ENCODE peak calls at places on chromosomes 1 and 21, in nine cellular contexts. R is stomach, C is prostate gland, O is IMR-90, U is A549, V is HCT116, D is ovary, K is body of pancreas, P is endothelial cell of umbilical vein. E is an unnamed sample. For H3K9me3, the result is how much of the 10 kb centered on the place peaks cover.

GRCh38 chr1:40315795-40316594 is 1.1 kb downstream of the COL9A2 start:
- DNase-seq in R (no peak), C (no peak), O (no peak), U (no peak), V (no peak), D (no peak), K (no peak), P (peak), E (no peak)

GRCh38 chr1:44447051-44447806 is 42.2 kb downstream of the RNF220 start:
- DNase-seq in R (no peak), C (no peak), O (no peak), U (no peak), V (no peak), D (no peak), K (no peak), P (no peak), E (no peak)

GRCh38 chr1:16212251-16212961 is at the start of gene ARHGEF19:
- DNase-seq in R (peak), C (peak), O (no peak), U (no peak), V (no peak), D (no peak), K (peak), P (no peak), E (no peak)

GRCh38 chr1:100261686-100262085 is 4.3 kb upstream of the RTCA start:
- DNase-seq in R (no peak), C (no peak), O (no peak), U (no peak), V (no peak), D (no peak), K (no peak), P (no peak), E (no peak)

GRCh38 chr1:115828101-115829022 is 12.6 kb downstream of the NHLH2 start:
- DNase-seq in R (peak), C (no peak), O (peak), U (no peak), V (no peak), D (peak), K (peak), P (peak), E (no peak)

GRCh38 chr1:115313173-115313572 is 24.9 kb downstream of the NGF start:
- DNase-seq in R (no peak), C (no peak), O (no peak), U (no peak), V (no peak), D (no peak), K (no peak), P (no peak), E (no peak)

GRCh38 chr1:176379626-176380339 is 83.2 kb upstream of the PAPPA2 start:
- DNase-seq in R (no peak), C (no peak), O (no peak), U (no peak), V (no peak), D (no peak), K (no peak), P (no peak), E (peak)

GRCh38 chr21:45504516-45505415 is 37.5 kb downstream of the SLC19A1 start:
- DNase-seq in R (no peak), C (no peak), O (no peak), U (no peak), V (no peak), D (peak), K (no peak), P (no peak), E (no peak)

GRCh38 chr1:224380003-224380402 is 23.3 kb downstream of the CNIH4 start:
- DNase-seq in R (no peak), C (no peak), O (no peak), U (no peak), V (no peak), D (no peak), K (no peak), P (no peak), E (no peak)

GRCh38 chr1:226946841-226947240 is 6.7 kb downstream of the COQ8A start:
- DNase-seq in R (no peak), C (no peak), O (peak), U (no peak), V (no peak), D (no peak), K (peak), P (no peak), E (peak)

GRCh38 chr1:36973056-36973455 is 61.3 kb downstream of the GRIK3 start:
- DNase-seq in R (no peak), C (no peak), O (no peak), U (no peak), V (no peak), D (no peak), K (no peak), P (no peak), E (no peak)

GRCh38 chr1:15063783-15064182 is 89.8 kb upstream of the TMEM51 start:
- DNase-seq in R (no peak), C (no peak), O (no peak), U (no peak), V (no peak), D (no peak), K (no peak), P (no peak), E (no peak)

GRCh38 chr21:23574932-23575331 is 2032.3 kb downstream of the MRPL39 start:
- DNase-seq in R (no peak), C (no peak), O (no peak), U (no peak), V (no peak), D (no peak), K (no peak), P (no peak), E (no peak)
- TF ChIP-seq CTCF in R (no peak), C (no peak), O (no peak), U (no peak), V (no peak), D (no peak), K (no peak), P (no peak), E (no peak)

GRCh38 chr1:153958111-153958960 is at the start of gene CRTC2:
- DNase-seq in R (peak), C (peak), O (peak), U (peak), V (peak), D (peak), K (peak), P (peak), E (peak)
- TF ChIP-seq POLR2A in R (no peak), C (peak), O (peak), U (peak), V (no peak), D (peak), K (peak), P (peak), E (peak)

GRCh38 chr1:225474986-225475820 is 47.4 kb upstream of the LBR start:
- DNase-seq in R (peak), C (no peak), O (peak), U (peak), V (peak), D (peak), K (peak), P (peak), E (peak)

GRCh38 chr1:225479341-225479740 is 51.5 kb upstream of the LBR start:
- DNase-seq in R (no peak), C (peak), O (no peak), U (no peak), V (no peak), D (no peak), K (no peak), P (no peak), E (no peak)

GRCh38 chr1:225476100-225476511 is 48.3 kb upstream of the LBR start:
- DNase-seq in R (no peak), C (no peak), O (no peak), U (no peak), V (no peak), D (no peak), K (no peak), P (no peak), E (no peak)

GRCh38 chr1:225476538-225476988 is 48.7 kb upstream of the LBR start:
- DNase-seq in R (no peak), C (no peak), O (peak), U (no peak), V (no peak), D (no peak), K (no peak), P (no peak), E (no peak)

DNA sequence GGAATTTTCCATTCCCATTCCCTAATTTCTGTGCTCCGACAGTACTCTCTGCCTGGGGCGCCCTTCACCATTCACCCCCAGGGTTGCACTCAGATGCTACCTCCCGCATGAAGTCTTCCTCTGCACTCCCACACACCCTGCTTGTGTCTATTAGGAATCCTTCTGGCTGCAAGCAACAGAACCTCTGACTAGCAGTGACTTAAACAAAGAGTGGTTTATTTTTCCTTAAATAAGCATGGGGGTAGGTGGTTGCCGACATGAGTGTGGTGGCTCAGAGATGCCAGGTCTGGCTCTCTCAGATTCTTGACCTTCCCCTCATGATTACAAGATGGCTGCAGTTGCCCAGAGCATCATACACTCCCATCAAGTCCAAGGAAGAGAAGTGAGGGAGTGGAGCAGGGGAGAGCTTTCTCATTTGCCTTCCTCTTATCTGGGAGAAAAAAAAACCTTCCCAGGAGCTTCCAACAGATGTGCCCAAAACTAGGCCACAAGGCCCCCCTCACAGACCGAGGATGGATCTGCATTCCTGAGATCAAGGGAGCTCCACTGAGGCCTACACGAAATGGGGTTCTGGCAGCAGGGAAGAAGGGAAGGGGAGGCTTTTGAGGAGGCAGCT is 49.6 kb upstream of the LBR start:
- DNase-seq in R (no peak), C (no peak), O (no peak), U (no peak), V (no peak), D (no peak), K (no peak), P (no peak), E (no peak)
- H3K9me3 ChIP-seq in R (under half), C (under half), O (under half), U (under half), V (under half), D (under half), K (under half), P (under half), E (under half)

GRCh38 chr1:32454726-32455125 is 10.1 kb upstream of the ZBTB8B start:
- DNase-seq in R (no peak), C (peak), O (no peak), U (no peak), V (no peak), D (no peak), K (peak), P (peak), E (no peak)
- TF ChIP-seq CTCF in R (no peak), C (no peak), O (no peak), U (no peak), V (no peak), D (no peak), K (no peak), P (no peak), E (no peak)

GRCh38 chr1:155001688-155002474 is 721 bp upstream of the ZBTB7B start:
- DNase-seq in R (peak), C (peak), O (peak), U (peak), V (peak), D (peak), K (peak), P (peak), E (peak)
- TF ChIP-seq POLR2A in R (no peak), C (peak), O (no peak), U (no peak), V (no peak), D (peak), K (peak), P (no peak), E (peak)

DNA sequence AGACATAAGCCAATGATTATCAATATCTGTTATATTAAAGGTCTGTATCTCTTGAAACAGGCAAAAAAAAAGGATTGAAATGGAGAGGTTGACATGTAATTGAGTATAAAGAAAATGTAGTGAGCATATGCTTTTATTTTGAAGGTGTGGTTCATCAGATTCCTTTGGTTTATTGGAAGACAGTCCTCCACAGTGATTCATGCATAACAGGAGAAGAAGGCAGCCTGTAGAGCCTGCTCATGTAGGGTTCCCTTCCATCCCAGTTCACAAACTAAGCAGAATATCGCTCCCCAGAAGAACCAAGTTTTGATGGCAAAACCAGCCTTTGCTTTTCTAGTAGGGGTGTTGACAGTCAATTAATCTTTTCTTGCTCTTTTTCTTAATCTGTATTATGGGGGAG is 1016.8 kb upstream of the ADGRL4 start:
- DNase-seq in R (no peak), C (no peak), O (no peak), U (no peak), V (no peak), D (no peak), K (no peak), P (no peak), E (no peak)
- H3K9me3 ChIP-seq in R (under half), C (under half), O (under half), U (under half), V (under half), D (under half), K (under half), P (under half), E (under half)

GRCh38 chr1:74772945-74773344 is 40.0 kb downstream of the TYW3 start:
- DNase-seq in R (no peak), C (no peak), O (peak), U (no peak), V (no peak), D (no peak), K (no peak), P (no peak), E (no peak)

GRCh38 chr1:74771913-74772515 is 39.1 kb downstream of the TYW3 start:
- DNase-seq in R (no peak), C (peak), O (peak), U (peak), V (peak), D (no peak), K (peak), P (peak), E (no peak)

GRCh38 chr1:74773540-74773939 is 40.6 kb downstream of the TYW3 start:
- DNase-seq in R (no peak), C (no peak), O (no peak), U (no peak), V (no peak), D (no peak), K (no peak), P (no peak), E (no peak)

GRCh38 chr1:74779750-74780149 is 46.8 kb downstream of the TYW3 start:
- DNase-seq in R (no peak), C (no peak), O (no peak), U (no peak), V (no peak), D (no peak), K (no peak), P (no peak), E (no peak)

GRCh38 chr1:74775735-74776134 is 42.8 kb downstream of the TYW3 start:
- DNase-seq in R (no peak), C (no peak), O (no peak), U (no peak), V (no peak), D (no peak), K (no peak), P (no peak), E (no peak)
- TF ChIP-seq CTCF in R (no peak), C (no peak), O (peak), U (no peak), V (peak), D (no peak), K (no peak), P (no peak), E (no peak)

GRCh38 chr1:93753766-93754763 is 72.4 kb upstream of the BCAR3 start:
- DNase-seq in R (no peak), C (no peak), O (peak), U (peak), V (no peak), D (no peak), K (no peak), P (peak), E (no peak)

GRCh38 chr1:93756656-93757055 is 75.0 kb upstream of the BCAR3 start:
- DNase-seq in R (no peak), C (no peak), O (peak), U (no peak), V (no peak), D (no peak), K (no peak), P (no peak), E (no peak)

GRCh38 chr1:93763981-93764750 is 82.5 kb upstream of the BCAR3 start:
- DNase-seq in R (no peak), C (no peak), O (no peak), U (no peak), V (no peak), D (no peak), K (no peak), P (no peak), E (no peak)

GRCh38 chr1:93758842-93759515 is 77.3 kb upstream of the BCAR3 start:
- DNase-seq in R (no peak), C (no peak), O (peak), U (no peak), V (no peak), D (no peak), K (no peak), P (peak), E (no peak)
- TF ChIP-seq POLR2A in R (no peak), C (no peak), O (no peak), U (no peak), V (no peak), D (no peak), K (no peak), P (no peak), E (no peak)

E was measured in gastrocnemius medialis.